ENCODE peak calls at places on chromosomes 5 and 9, in six cellular contexts. O is stomach, L is right lobe of liver, M is A549, I is IMR-90, A is sigmoid colon. P is an unnamed sample.

GRCh38 chr9:91176426-91176825 is 185.3 kb downstream of the AUH start:
- DNase-seq in A (no peak), M (no peak), L (no peak), O (peak), I (no peak), P (no peak)

GRCh38 chr5:157640406-157640805 is 11.8 kb downstream of the SOX30 start:
- DNase-seq in O (no peak), I (no peak), A (no peak), M (no peak), L (no peak), P (no peak)

GRCh38 chr9:133708770-133709611 is 29.2 kb downstream of the SARDH start:
- DNase-seq in L (peak), O (no peak), A (peak), I (no peak), M (no peak), P (no peak)

GRCh38 chr5:151492729-151493128 is 45.3 kb downstream of the SLC36A1 start:
- DNase-seq in M (no peak), I (peak), A (no peak), L (no peak), O (no peak), P (no peak)

GRCh38 chr5:31492824-31493223 is 39.1 kb downstream of the DROSHA start:
- DNase-seq in L (no peak), M (no peak), O (no peak), I (peak), A (no peak), P (no peak)

GRCh38 chr5:2502970-2503594 is 248.4 kb downstream of the IRX2 start:
- DNase-seq in L (no peak), O (no peak), A (no peak), M (no peak), I (no peak), P (no peak)

GRCh38 chr5:35198681-35199080 is 31.6 kb downstream of the PRLR start:
- DNase-seq in I (no peak), L (no peak), A (no peak), M (no peak), O (no peak), P (no peak)

GRCh38 chr5:14685757-14686156 is 21.2 kb downstream of the OTULIN start:
- DNase-seq in A (no peak), I (peak), L (no peak), M (peak), O (no peak), P (peak)

GRCh38 chr9:127390243-127390535 is 6.8 kb upstream of the SLC2A8 start:
- DNase-seq in M (no peak), L (no peak), O (no peak), I (no peak), A (no peak), P (no peak)

GRCh38 chr5:68229416-68229815 is 13.9 kb downstream of the PIK3R1 start:
- DNase-seq in L (no peak), O (no peak), A (no peak), M (no peak), I (no peak), P (no peak)

GRCh38 chr5:98772415-98773213 is 849 bp upstream of the RGMB start:
- DNase-seq in O (peak), L (peak), I (no peak), A (peak), M (peak), P (peak)

GRCh38 chr9:112097712-112098688 is 77.1 kb downstream of the SUSD1 start:
- DNase-seq in I (peak), M (peak), O (peak), A (no peak), L (no peak), P (peak)

GRCh38 chr9:126049088-126049487 is 277.5 kb upstream of the MVB12B start:
- DNase-seq in I (no peak), L (no peak), A (no peak), O (no peak), M (no peak), P (no peak)

GRCh38 chr5:140800816-140801493 is at the start of gene PCDHA3:
- DNase-seq in O (no peak), M (peak), L (no peak), A (no peak), I (peak), P (no peak)

GRCh38 chr5:156528673-156529072 is 201.7 kb downstream of the SGCD start:
- DNase-seq in A (no peak), I (peak), O (no peak), L (no peak), M (no peak), P (no peak)

GRCh38 chr9:35736201-35736633 is 3.8 kb downstream of the CREB3 start:
- DNase-seq in L (peak), I (peak), A (peak), O (peak), M (peak), P (peak)
- TF ChIP-seq POLR2A in L (no peak), I (no peak), A (no peak), O (no peak), M (no peak), P (peak)

DNA sequence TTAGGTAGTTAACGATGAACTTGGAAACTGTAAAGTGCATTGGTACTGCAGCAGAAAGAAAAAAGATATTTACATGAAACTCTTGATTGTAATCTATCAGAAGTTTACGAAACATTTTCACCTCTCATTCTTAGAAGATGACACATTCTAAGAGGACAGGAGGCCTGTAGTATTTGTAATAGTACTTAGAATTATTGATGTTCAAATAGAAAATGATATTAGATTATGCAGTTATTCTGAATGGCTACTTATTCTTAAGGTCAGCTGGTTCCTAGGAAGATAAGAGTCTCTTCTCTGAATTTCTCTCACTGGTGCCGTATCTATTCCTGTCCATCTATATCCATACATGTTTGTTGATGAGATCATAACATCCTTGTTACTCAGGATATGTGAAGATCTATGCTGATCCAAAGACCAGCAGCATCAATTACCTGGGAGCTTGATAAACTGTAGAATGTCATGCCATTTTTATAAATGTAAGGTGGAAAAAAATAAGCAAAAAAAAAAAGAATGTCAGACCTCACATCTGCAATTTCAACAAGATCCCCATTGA is 42.2 kb upstream of the RICTOR start:
- DNase-seq in M (no peak), L (no peak), O (no peak), I (no peak), A (no peak), P (no peak)
- TF ChIP-seq POLR2A in M (no peak), L (no peak), O (no peak), I (no peak), A (no peak), P (no peak)

GRCh38 chr5:173907284-173907683 is 19.1 kb downstream of the CPEB4 start:
- DNase-seq in M (no peak), L (no peak), O (no peak), I (no peak), A (no peak), P (no peak)

GRCh38 chr5:173902743-173903142 is 14.6 kb downstream of the CPEB4 start:
- DNase-seq in A (no peak), M (no peak), I (no peak), L (no peak), O (no peak), P (no peak)

GRCh38 chr5:173901705-173902104 is 13.6 kb downstream of the CPEB4 start:
- DNase-seq in M (no peak), O (no peak), L (no peak), A (no peak), I (no peak), P (no peak)

GRCh38 chr5:173902334-173902733 is 14.2 kb downstream of the CPEB4 start:
- DNase-seq in M (no peak), O (no peak), L (no peak), I (no peak), A (no peak), P (no peak)

GRCh38 chr5:173903396-173904140 is 15.4 kb downstream of the CPEB4 start:
- DNase-seq in A (no peak), O (no peak), M (no peak), I (no peak), L (no peak), P (no peak)
- TF ChIP-seq POLR2A in A (no peak), O (no peak), M (no peak), I (no peak), L (no peak), P (no peak)

GRCh38 chr5:10166392-10166791 is 83.3 kb downstream of the ATPSCKMT start:
- DNase-seq in A (no peak), I (no peak), L (no peak), M (no peak), O (no peak), P (no peak)
- TF ChIP-seq POLR2A in A (no peak), I (no peak), L (no peak), M (no peak), O (no peak), P (no peak)

GRCh38 chr5:56814361-56814962 is 887 bp upstream of the MAP3K1 start:
- DNase-seq in A (no peak), O (peak), I (no peak), L (peak), M (peak), P (peak)

GRCh38 chr5:56813302-56813701 is 2.0 kb upstream of the MAP3K1 start:
- DNase-seq in L (no peak), M (no peak), I (no peak), O (no peak), A (no peak), P (no peak)

GRCh38 chr5:56815657-56816545 is 552 bp downstream of the MAP3K1 start:
- DNase-seq in L (peak), O (peak), I (peak), A (peak), M (peak), P (peak)

GRCh38 chr5:56816546-56817081 is 1.3 kb downstream of the MAP3K1 start:
- DNase-seq in O (peak), L (peak), A (peak), I (peak), M (peak), P (peak)

GRCh38 chr5:56814963-56815656 is at the start of gene MAP3K1:
- DNase-seq in L (peak), O (peak), A (peak), M (peak), I (peak), P (peak)
- TF ChIP-seq POLR2A in L (peak), O (peak), A (peak), M (peak), I (no peak), P (peak)

DNA sequence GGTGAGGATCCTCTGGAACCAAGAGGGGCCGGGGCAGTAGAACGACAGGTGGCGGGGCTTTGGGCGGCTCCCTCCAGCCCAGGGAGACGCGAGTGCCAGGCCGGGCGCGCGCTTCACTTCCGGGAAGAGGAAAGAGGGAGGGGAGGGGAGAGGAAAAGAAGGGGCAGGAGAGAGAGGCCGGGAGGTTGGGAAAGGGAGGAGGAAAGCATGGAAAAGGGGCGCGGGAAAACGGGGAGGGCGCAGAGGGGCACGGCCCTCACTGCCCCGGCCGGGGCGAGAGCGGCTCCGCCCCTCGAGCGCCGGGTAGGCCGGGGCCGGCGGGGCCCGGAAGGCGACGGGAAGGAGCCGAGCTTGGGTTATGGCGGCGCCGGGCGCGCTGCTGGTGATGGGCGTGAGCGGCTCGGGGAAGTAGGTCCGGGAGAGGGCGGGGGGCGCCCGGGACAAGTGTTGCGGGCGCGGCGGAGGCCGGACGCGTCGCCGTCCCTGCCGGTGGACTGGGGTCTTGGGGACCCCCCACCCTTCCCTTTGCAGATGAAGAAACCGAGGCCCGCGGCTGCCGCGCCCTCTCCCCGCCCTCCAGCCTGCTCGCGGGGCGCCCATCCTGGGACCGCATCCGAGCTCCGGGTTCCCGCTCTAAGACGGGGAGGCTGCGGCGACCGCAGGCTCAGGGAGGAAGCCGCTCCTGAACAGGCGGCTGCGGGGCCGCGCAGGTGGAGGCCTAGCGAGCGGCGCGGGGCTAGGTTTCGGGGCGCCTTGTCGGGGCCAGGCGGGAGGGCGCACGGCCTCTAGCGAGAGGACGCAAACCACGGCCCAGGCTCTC is at the start of gene IDNK:
- DNase-seq in M (peak), O (peak), I (peak), A (peak), L (peak), P (peak)
- TF ChIP-seq POLR2A in M (peak), O (no peak), I (peak), A (no peak), L (peak), P (no peak)

DNA sequence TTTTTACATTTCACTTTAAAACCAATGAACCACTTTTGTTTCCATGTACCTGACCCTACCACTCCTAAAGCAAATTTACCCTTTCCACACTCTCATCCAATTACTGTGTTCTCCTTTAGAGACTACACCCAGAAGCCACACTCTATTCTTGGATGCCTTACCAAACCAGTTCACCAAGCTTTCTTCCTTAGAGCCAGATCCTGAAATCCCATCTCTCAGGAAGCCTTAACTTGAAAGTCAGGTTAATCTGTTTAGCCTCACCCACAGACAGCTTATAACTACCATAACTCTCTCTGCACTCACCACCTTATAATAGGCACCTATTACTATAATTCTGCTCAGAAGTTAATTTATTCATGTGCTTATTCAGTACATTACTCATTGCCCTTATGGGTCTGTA is 4.3 kb downstream of the CSNK1A1 start:
- DNase-seq in O (no peak), A (no peak), L (no peak), M (no peak), I (no peak), P (no peak)
- TF ChIP-seq POLR2A in O (no peak), A (no peak), L (no peak), M (no peak), I (peak), P (no peak)

DNA sequence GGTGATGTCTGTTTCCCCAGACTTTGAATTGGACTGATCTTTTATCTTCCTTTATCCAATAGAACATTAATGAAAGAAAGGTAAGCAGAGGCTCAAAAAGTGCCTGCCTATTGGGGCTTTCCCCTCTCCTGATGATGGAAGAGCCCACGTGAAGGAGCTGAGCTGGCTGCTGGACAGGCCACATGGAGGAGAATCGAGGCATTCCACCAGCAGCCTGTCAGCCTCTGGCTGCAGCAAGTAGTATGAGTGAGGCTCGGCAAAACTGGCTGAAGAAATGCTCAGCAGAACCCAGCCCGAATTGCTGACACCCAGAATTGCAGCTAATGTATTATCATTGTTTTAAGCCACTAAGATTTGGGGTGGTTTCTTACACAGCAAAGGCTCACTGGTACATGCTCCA is 66.5 kb upstream of the STC2 start:
- DNase-seq in A (peak), L (no peak), M (no peak), I (peak), O (no peak), P (no peak)
- TF ChIP-seq POLR2A in A (no peak), L (no peak), M (no peak), I (no peak), O (no peak), P (no peak)

P was measured in thyroid gland.